ENCODE peak calls at places on chromosomes 2 and 18, in ten cellular contexts. D is heart right ventricle; S is right cardiac atrium; A is CD8-positive, alpha-beta T cell; E is pancreas; K is CD4-positive, CD25-positive, alpha-beta regulatory T cell; C is prostate gland; H is fibroblast of lung; R is IMR-90; X is cardiac muscle cell. V is an unnamed sample.

GRCh38 chr2:61959381-61960293 is 54.2 kb downstream of the COMMD1 start:
- DNase-seq in D (no peak), S (no peak), A (no peak), E (no peak), K (no peak), C (no peak), H (no peak), R (no peak), X (no peak), V (no peak)

GRCh38 chr2:70748002-70748779 is 19.8 kb downstream of the ADD2 start:
- DNase-seq in D (no peak), S (no peak), A (no peak), E (no peak), K (no peak), C (no peak), H (no peak), R (no peak), X (no peak), V (no peak)

GRCh38 chr2:127086800-127087737 is 19.9 kb downstream of the BIN1 start:
- DNase-seq in D (peak), S (peak), A (no peak), E (peak), K (no peak), C (no peak), H (peak), R (peak), X (peak), V (peak)

GRCh38 chr18:76348267-76349066 is 146.6 kb downstream of the ZNF516 start:
- DNase-seq in D (no peak), S (no peak), A (no peak), E (no peak), K (no peak), C (peak), H (no peak), R (no peak), X (no peak), V (no peak)

GRCh38 chr2:229909090-229909489 is 12.7 kb downstream of the TRIP12 start:
- DNase-seq in D (no peak), S (no peak), A (no peak), E (no peak), K (no peak), C (no peak), H (peak), R (no peak), X (peak), V (no peak)

GRCh38 chr2:133040175-133040574 is 370.2 kb upstream of the LYPD1 start:
- DNase-seq in D (no peak), S (no peak), A (no peak), E (no peak), K (no peak), C (no peak), H (peak), R (peak), X (no peak), V (no peak)

GRCh38 chr2:114040816-114041215 is 150.9 kb downstream of the ACTR3 start:
- DNase-seq in D (no peak), S (no peak), A (no peak), E (no peak), K (no peak), C (no peak), H (no peak), R (no peak), X (no peak), V (no peak)

GRCh38 chr18:54129448-54130134 is 94.9 kb downstream of the MBD2 start:
- DNase-seq in D (no peak), S (no peak), A (no peak), E (no peak), K (peak), C (no peak), H (no peak), R (no peak), X (no peak), V (no peak)

GRCh38 chr2:3198119-3198518 is 179.5 kb downstream of the EIPR1 start:
- DNase-seq in D (no peak), S (no peak), A (no peak), E (no peak), K (no peak), C (no peak), H (peak), R (no peak), X (no peak), V (no peak)

GRCh38 chr2:42368817-42369550 is 8.0 kb upstream of the COX7A2L start:
- DNase-seq in D (peak), S (peak), A (no peak), E (no peak), K (no peak), C (peak), H (no peak), R (no peak), X (no peak), V (peak)

GRCh38 chr2:48319863-48320262 is 210.1 kb upstream of the STON1 start:
- DNase-seq in D (no peak), S (no peak), A (no peak), E (no peak), K (no peak), C (no peak), H (no peak), R (no peak), X (no peak), V (no peak)

GRCh38 chr18:13993730-13994129 is 78.4 kb upstream of the MC2R start:
- DNase-seq in D (no peak), S (no peak), A (no peak), E (no peak), K (no peak), C (no peak), H (no peak), R (no peak), X (no peak), V (no peak)

GRCh38 chr18:67568166-67568565 is 51.6 kb upstream of the DSEL start:
- DNase-seq in D (no peak), S (no peak), A (no peak), E (no peak), K (no peak), C (no peak), H (no peak), R (no peak), X (no peak), V (no peak)

GRCh38 chr2:16012626-16013501 is 72.5 kb downstream of the MYCN start:
- DNase-seq in D (no peak), S (no peak), A (no peak), E (no peak), K (no peak), C (peak), H (no peak), R (no peak), X (no peak), V (no peak)

GRCh38 chr18:49094979-49095632 is 144.3 kb upstream of the SMAD7 start:
- DNase-seq in D (no peak), S (no peak), A (no peak), E (no peak), K (no peak), C (no peak), H (peak), R (peak), X (peak), V (no peak)

DNA sequence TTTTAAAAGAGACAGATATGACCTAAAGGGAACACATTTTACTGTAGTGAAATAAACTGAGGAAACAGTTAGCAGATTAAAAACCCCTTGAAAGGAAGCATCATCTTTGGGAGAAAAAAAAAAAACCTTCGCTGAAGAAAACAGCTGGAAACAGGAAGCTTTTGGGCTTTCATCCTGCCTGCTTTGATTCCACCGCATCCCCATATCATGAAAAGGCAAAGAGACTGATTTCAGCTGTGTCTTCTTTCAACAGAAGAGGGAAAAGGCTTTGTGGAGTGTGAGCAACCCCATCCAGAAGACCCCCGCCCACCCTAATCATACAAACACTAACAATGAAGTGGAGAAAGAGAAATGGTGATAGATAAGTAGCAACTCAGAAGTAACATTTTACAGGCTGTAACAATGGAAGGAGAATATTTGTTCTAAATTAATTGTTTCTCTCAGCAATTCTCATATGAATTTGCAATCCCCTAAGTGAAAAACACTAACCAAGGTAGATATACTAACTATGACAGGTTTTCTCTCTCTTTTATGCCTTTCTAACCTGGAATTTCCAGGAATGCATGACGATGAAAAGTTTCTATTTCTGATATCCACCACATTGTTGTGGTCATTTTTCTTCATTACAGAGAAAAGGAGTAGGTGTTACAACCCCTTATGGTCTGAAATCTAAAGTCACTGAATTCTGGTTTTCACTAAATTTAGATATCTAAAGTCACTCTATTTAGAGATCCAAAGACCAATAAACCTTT is 86.2 kb downstream of the TCF4 start:
- DNase-seq in D (no peak), S (no peak), A (no peak), E (no peak), K (no peak), C (no peak), H (peak), R (peak), X (no peak), V (no peak)
- H3K4me3 ChIP-seq in D (no peak), S (no peak), A (no peak), E (no peak), K (no peak), C (no peak), H (peak), R (peak), X (no peak), V (no peak)

GRCh38 chr2:96877513-96878159 is 7.8 kb upstream of the SEMA4C start:
- DNase-seq in D (no peak), S (no peak), A (no peak), E (no peak), K (no peak), C (no peak), H (no peak), R (no peak), X (no peak), V (no peak)

GRCh38 chr2:96875498-96876035 is 5.7 kb upstream of the SEMA4C start:
- DNase-seq in D (no peak), S (no peak), A (no peak), E (no peak), K (no peak), C (no peak), H (no peak), R (no peak), X (no peak), V (no peak)

GRCh38 chr2:96876811-96877437 is 7.0 kb upstream of the SEMA4C start:
- DNase-seq in D (no peak), S (no peak), A (no peak), E (no peak), K (no peak), C (no peak), H (no peak), R (no peak), X (no peak), V (no peak)

GRCh38 chr2:96878171-96878570 is 8.3 kb upstream of the SEMA4C start:
- DNase-seq in D (no peak), S (no peak), A (no peak), E (no peak), K (no peak), C (no peak), H (no peak), R (no peak), X (no peak), V (no peak)

DNA sequence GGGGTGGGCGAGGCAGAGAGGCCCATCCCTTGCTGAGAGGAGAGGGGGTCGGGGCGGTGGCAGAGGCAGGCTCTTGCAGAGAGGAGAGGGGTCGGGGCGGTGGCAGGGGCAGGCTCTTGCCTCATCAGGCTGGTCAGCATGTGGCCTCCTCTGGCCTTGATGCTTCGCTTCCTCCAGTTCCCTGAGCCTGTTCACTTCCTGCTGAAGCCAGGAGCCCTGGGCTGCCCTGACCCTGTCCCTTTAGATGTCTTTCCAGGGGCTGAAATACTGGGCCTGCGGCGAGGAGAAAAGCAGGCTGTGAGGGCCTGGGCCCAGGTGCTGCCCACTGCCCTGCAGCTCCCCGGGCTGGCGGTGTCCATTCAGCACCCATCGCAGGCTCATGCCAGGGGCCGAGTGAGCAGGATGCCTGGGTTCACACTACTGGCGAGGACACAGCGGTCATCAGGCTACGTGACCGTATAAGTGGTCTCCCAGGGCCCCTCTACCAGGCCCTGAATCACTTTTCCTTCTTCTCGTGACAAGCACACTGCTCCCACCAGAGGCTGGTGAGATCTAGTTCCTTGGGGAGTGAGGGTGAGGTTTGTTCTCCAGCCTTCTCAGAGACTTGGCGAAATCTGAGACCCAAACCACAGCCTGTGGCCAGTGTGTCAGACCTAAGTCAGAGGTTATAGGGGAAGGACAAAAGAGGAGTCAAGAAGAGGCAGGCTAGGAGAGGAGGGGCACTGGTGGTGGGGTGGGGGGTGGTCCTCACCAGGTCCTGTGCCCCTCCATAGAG is 6.3 kb upstream of the SEMA4C start:
- DNase-seq in D (no peak), S (no peak), A (no peak), E (no peak), K (no peak), C (no peak), H (peak), R (peak), X (no peak), V (no peak)
- H3K27ac ChIP-seq in D (no peak), S (no peak), A (no peak), E (no peak), K (no peak), C (no peak), H (no peak), R (no peak), X (no peak), V (no peak)

DNA sequence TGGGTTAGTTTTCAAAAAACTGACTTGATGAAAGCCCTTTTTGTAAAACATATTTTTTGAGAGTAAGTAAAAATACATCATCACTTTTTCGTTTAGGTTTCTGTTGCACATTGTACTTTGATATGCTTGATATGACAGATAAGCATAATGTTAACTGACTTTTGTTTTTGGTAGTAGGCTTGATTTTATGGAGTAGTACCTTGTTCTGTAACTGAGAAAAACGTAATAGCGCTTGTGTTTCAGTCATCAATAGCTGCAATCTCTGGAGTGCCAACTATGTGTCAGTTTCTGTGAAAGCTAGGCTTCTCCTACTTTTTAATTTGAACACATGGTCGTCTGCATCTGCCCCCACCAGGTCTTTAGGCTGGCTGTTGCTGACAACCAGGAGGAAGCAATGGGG is 1.3 kb downstream of the LCLAT1 start:
- DNase-seq in D (no peak), S (no peak), A (no peak), E (no peak), K (no peak), C (no peak), H (no peak), R (no peak), X (no peak), V (no peak)
- H3K4me3 ChIP-seq in D (peak), S (no peak), A (peak), E (no peak), K (peak), C (no peak), H (peak), R (peak), X (peak), V (peak)

GRCh38 chr2:205651719-205652118 is 30.6 kb upstream of the NRP2 start:
- DNase-seq in D (no peak), S (no peak), A (no peak), E (no peak), K (no peak), C (no peak), H (no peak), R (no peak), X (no peak), V (no peak)

GRCh38 chr2:205654878-205655601 is 27.3 kb upstream of the NRP2 start:
- DNase-seq in D (no peak), S (no peak), A (no peak), E (no peak), K (no peak), C (no peak), H (peak), R (peak), X (peak), V (no peak)

GRCh38 chr2:205646680-205647079 is 35.6 kb upstream of the NRP2 start:
- DNase-seq in D (no peak), S (no peak), A (no peak), E (no peak), K (no peak), C (no peak), H (no peak), R (no peak), X (no peak), V (no peak)

GRCh38 chr2:205650931-205651330 is 31.4 kb upstream of the NRP2 start:
- DNase-seq in D (no peak), S (no peak), A (no peak), E (no peak), K (no peak), C (no peak), H (no peak), R (no peak), X (no peak), V (no peak)

GRCh38 chr2:205650450-205650849 is 31.9 kb upstream of the NRP2 start:
- DNase-seq in D (no peak), S (no peak), A (no peak), E (no peak), K (no peak), C (no peak), H (peak), R (peak), X (peak), V (peak)
- H3K27ac ChIP-seq in D (no peak), S (no peak), A (no peak), E (no peak), K (no peak), C (no peak), H (no peak), R (no peak), X (no peak), V (no peak)

V was measured in heart left ventricle.